ENCODE peak calls at places on chromosomes 5 and 9, in seven cellular contexts. B is AG04450, H is GM23338, T is epithelial cell of esophagus, F is NB4, A is fibroblast of villous mesenchyme, Y is HCT116. V is an unnamed sample.

GRCh38 chr5:78293856-78294249 is 645 bp downstream of the AP3B1 start:
- DNase-seq in B (no peak), F (no peak), Y (no peak), A (no peak), T (peak), H (peak), V (peak)

GRCh38 chr9:107222020-107222522 is 61.0 kb upstream of the RAD23B start:
- DNase-seq in Y (no peak), F (no peak), A (peak), T (peak), H (no peak), B (no peak), V (peak)

GRCh38 chr5:175711472-175712312 is 53.8 kb downstream of the HRH2 start:
- DNase-seq in F (no peak), B (no peak), Y (no peak), A (no peak), T (no peak), H (no peak), V (no peak)

GRCh38 chr9:132114102-132114707 is 34.5 kb upstream of the MED27 start:
- DNase-seq in H (peak), Y (no peak), F (peak), A (peak), T (peak), B (peak), V (peak)

GRCh38 chr5:36696059-36696673 is 89.8 kb downstream of the SLC1A3 start:
- DNase-seq in B (peak), Y (peak), T (peak), F (peak), H (peak), A (peak), V (peak)

GRCh38 chr9:104836767-104837166 is 72.8 kb downstream of the NIPSNAP3B start:
- DNase-seq in T (no peak), H (no peak), Y (no peak), A (no peak), B (no peak), F (no peak), V (no peak)

GRCh38 chr9:125460883-125461475 is 199.4 kb downstream of the GAPVD1 start:
- DNase-seq in A (peak), F (no peak), H (no peak), T (no peak), B (peak), Y (no peak), V (peak)

GRCh38 chr5:79806741-79807140 is 117.1 kb downstream of the CMYA5 start:
- DNase-seq in T (no peak), B (no peak), Y (no peak), F (peak), A (no peak), H (peak), V (no peak)

GRCh38 chr9:109166771-109167601 is at the start of gene FRRS1L:
- DNase-seq in H (peak), B (no peak), T (no peak), A (no peak), F (no peak), Y (no peak), V (no peak)

GRCh38 chr5:136155769-136156168 is 23.1 kb downstream of the SMAD5 start:
- DNase-seq in Y (no peak), F (no peak), H (no peak), T (peak), B (no peak), A (no peak), V (peak)

GRCh38 chr9:114588150-114588663 is 638 bp downstream of the ATP6V1G1 start:
- DNase-seq in H (no peak), T (no peak), Y (no peak), B (no peak), A (peak), F (peak), V (peak)

GRCh38 chr5:88391116-88391515 is 122.5 kb upstream of the TMEM161B start:
- DNase-seq in F (no peak), A (no peak), H (no peak), Y (no peak), T (no peak), B (no peak), V (no peak)

GRCh38 chr5:90802695-90803317 is 244.2 kb downstream of the ADGRV1 start:
- DNase-seq in H (peak), F (peak), B (no peak), T (peak), A (peak), Y (peak), V (peak)

GRCh38 chr9:2116073-2116472 is 100.9 kb downstream of the SMARCA2 start:
- DNase-seq in Y (peak), H (peak), B (no peak), T (peak), F (peak), A (peak), V (peak)

GRCh38 chr5:111013011-111013410 is 58.5 kb upstream of the TSLP start:
- DNase-seq in Y (no peak), T (peak), H (no peak), F (no peak), B (no peak), A (no peak), V (no peak)

GRCh38 chr5:74231697-74232096 is 408.8 kb downstream of the ENC1 start:
- DNase-seq in F (no peak), B (no peak), H (no peak), Y (no peak), T (peak), A (no peak), V (peak)

GRCh38 chr5:92838253-92838652 is 742.8 kb downstream of the NR2F1-AS1 start:
- DNase-seq in F (no peak), A (no peak), H (peak), T (peak), B (no peak), Y (peak), V (no peak)
- TF ChIP-seq CTCF in F (no peak), A (no peak), H (peak), T (peak), B (no peak), Y (peak), V (peak)

GRCh38 chr5:168734119-168734518 is 155.0 kb upstream of the PANK3 start:
- DNase-seq in T (no peak), H (no peak), Y (no peak), A (no peak), B (no peak), F (no peak), V (no peak)
- H3K4me3 ChIP-seq in T (no peak), H (no peak), Y (no peak), A (no peak), B (no peak), F (no peak), V (no peak)

GRCh38 chr5:132418876-132419275 is 49.4 kb downstream of the SLC22A5 start:
- DNase-seq in F (no peak), A (no peak), T (peak), Y (no peak), B (no peak), H (no peak), V (no peak)

GRCh38 chr5:132417889-132418432 is 48.5 kb downstream of the SLC22A5 start:
- DNase-seq in F (no peak), Y (no peak), T (no peak), H (no peak), A (no peak), B (no peak), V (no peak)

GRCh38 chr5:132420706-132421272 is 51.3 kb downstream of the SLC22A5 start:
- DNase-seq in A (no peak), T (no peak), B (no peak), H (no peak), F (peak), Y (no peak), V (no peak)

GRCh38 chr5:132421442-132421841 is 51.9 kb downstream of the SLC22A5 start:
- DNase-seq in F (no peak), T (no peak), H (no peak), Y (no peak), A (no peak), B (no peak), V (no peak)

DNA sequence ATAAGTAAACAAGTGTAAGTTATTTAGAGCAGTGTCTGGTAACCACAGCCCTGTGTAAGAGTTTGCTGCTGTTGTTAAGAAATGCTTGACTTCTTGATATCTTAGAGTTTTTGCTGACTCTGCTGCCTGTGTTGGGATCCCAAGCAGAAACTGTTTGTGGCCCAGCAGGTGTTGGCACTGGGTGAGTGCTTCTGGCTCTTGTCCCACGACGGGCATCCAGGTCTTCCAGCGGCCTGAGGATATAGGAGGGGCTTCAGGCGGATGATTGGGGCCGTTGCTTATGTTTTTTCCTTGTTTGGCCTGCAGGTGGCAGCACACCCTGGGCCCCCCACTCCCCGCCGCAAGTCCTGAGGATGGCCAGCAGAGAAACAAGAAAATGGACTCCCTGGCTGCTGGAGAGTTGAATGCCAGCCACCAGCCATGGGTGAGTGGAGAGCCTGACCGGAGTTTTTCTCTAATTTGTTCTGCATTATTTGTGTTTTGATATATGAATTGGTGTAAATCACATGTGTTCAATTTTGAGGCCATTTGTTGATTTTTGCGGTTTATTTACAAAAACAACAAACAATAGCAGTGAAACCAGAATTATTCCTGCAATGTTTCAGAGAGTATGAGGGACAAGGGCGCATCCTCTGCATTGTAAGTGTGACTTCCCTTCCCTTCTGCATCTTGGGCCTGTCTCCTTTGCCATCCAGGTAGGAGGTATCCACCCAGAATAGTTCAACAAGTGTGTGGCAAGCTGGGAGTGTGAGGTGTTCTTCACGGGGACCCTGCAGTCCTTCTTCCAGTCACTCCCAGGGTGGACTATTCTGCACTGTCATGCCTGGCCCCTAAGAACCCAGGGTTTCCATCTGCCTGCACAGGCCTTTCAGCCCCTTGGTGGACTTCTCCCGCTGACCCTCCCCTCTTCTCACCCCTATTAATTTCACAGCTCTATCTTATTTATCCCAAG is 50.3 kb downstream of the SLC22A5 start:
- DNase-seq in T (peak), F (peak), A (peak), B (peak), H (peak), Y (peak), V (peak)
- TF ChIP-seq CTCF in T (peak), F (peak), A (peak), B (peak), H (peak), Y (peak), V (peak)

GRCh38 chr5:53426517-53426839 is 54.0 kb upstream of the FST start:
- DNase-seq in B (no peak), T (no peak), F (no peak), A (no peak), Y (no peak), H (no peak), V (no peak)
- H3K4me3 ChIP-seq in B (no peak), T (no peak), F (no peak), A (no peak), Y (no peak), H (no peak), V (no peak)

DNA sequence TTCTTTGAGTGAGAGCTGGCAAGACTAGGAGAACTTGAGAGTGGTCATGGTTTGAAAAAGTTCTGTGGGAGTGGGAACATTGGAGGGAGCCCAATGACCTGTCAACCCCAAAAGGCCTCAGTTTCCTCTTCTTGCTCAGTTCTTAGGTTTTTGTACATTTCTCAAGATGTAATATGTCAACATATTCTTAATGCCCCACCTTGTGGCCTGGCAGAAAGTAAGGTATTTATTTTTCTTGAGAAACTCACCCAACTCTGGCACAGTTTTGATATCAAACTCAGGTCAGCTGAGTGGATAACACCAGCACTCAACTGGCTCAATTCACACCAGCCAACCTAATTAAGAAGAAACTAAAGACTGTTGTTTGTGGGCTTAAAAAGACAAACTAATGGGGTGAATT is 123.0 kb upstream of the SLC27A6 start:
- DNase-seq in H (no peak), F (no peak), T (peak), Y (no peak), B (no peak), A (peak), V (no peak)
- TF ChIP-seq CTCF in H (peak), F (no peak), T (no peak), Y (no peak), B (no peak), A (no peak), V (no peak)

GRCh38 chr9:37284631-37285030 is 137.9 kb upstream of the GRHPR start:
- DNase-seq in Y (no peak), B (no peak), T (no peak), A (no peak), H (no peak), F (no peak), V (no peak)
- H3K4me3 ChIP-seq in Y (no peak), B (no peak), T (no peak), A (no peak), H (no peak), F (no peak), V (no peak)

GRCh38 chr5:139692148-139692547 is 44.0 kb downstream of the CXXC5 start:
- DNase-seq in B (no peak), Y (no peak), F (no peak), H (no peak), A (no peak), T (no peak), V (no peak)

GRCh38 chr5:139692605-139693340 is 44.6 kb downstream of the CXXC5 start:
- DNase-seq in Y (no peak), H (peak), F (no peak), A (no peak), B (no peak), T (no peak), V (no peak)

GRCh38 chr5:139694556-139695182 is 46.5 kb downstream of the CXXC5 start:
- DNase-seq in B (no peak), Y (no peak), A (peak), F (no peak), T (no peak), H (no peak), V (peak)

GRCh38 chr5:139695183-139695573 is 47.0 kb downstream of the CXXC5 start:
- DNase-seq in T (no peak), A (no peak), H (no peak), F (no peak), B (no peak), Y (no peak), V (no peak)

DNA sequence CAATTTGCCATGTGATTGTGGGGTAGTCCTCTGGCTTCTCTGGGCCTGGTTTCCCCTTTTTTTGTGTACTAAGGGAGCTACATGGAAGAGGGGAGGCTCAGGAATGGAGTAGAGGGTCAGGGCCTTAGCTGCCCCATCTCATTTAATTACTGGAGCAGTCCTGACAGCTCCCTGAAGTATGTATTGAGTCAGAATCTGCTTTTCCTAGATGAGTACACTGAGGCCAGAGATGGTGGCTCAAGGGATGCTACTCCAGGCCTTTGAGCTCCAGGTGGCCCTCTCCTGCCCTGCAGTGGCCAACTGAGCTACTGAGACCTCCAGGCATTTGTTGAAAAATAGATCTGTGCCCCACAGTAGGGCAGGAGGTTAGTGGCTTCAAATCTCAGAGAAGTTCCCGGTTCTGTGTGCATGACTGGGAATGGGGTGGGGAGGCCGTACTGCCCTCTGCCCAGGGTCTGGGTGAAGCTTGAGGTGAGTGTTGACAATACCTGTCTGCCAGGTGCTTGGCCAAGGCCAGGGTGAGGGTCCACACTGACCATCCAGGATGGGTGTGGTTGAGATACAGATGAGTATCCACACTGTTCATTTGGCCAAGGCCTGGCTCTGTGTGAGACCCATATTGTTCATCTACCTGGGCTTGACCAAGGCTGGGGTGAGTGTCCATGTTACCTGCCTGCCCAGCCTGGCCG is 45.7 kb downstream of the CXXC5 start:
- DNase-seq in Y (no peak), A (no peak), B (no peak), F (no peak), H (no peak), T (no peak), V (no peak)
- TF ChIP-seq CTCF in Y (no peak), A (no peak), B (no peak), F (no peak), H (peak), T (no peak), V (no peak)

DNA sequence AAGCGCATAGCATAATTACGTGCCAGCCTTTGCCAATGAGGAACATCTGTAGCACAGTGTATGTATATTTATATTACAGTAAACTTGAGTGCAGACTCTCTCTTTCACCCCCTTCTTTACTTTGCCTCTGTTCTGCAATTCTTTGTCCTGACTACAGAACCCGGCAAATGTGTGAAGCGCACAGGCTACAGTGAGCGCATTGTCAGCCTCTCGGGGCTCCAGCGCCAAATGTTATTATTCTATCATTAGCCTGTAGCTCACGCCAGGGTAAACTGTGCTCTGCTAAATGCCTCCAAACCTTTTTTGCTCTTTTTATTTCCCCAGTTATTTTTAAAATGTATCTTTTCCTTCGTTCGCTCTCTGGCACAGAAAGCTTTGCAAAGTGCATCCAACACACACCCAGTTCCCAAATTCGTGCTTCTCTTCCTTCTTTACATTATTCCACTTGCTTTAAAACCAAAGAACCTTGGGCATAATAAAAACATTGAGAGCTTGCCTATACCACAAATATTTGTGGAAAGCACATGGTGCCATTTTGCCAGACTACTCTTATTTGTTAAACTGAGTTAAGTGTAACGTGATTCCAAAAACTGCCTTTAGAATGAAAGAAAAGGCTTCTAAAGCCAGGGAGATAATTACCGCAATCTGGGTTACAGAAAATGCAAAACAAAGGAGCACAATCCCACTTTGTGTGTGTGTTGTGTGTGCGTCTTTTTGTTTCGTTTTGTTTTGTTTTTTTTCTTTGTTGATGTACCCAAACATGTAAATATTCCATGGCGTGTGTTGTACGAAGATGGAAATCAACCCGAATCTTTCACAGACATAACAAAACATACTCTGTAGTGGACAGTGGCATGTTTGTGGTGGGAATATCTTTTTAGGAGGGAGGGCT is 164.1 kb upstream of the MPDZ start:
- DNase-seq in F (no peak), A (no peak), T (no peak), H (no peak), B (no peak), Y (no peak), V (no peak)
- H3K4me3 ChIP-seq in F (no peak), A (no peak), T (no peak), H (no peak), B (no peak), Y (no peak), V (no peak)

GRCh38 chr5:134125195-134126015 is 10.9 kb downstream of the TCF7 start:
- DNase-seq in F (no peak), T (peak), B (peak), A (peak), Y (peak), H (no peak), V (peak)
- TF ChIP-seq CTCF in F (no peak), T (no peak), B (no peak), A (no peak), Y (no peak), H (no peak), V (no peak)

DNA sequence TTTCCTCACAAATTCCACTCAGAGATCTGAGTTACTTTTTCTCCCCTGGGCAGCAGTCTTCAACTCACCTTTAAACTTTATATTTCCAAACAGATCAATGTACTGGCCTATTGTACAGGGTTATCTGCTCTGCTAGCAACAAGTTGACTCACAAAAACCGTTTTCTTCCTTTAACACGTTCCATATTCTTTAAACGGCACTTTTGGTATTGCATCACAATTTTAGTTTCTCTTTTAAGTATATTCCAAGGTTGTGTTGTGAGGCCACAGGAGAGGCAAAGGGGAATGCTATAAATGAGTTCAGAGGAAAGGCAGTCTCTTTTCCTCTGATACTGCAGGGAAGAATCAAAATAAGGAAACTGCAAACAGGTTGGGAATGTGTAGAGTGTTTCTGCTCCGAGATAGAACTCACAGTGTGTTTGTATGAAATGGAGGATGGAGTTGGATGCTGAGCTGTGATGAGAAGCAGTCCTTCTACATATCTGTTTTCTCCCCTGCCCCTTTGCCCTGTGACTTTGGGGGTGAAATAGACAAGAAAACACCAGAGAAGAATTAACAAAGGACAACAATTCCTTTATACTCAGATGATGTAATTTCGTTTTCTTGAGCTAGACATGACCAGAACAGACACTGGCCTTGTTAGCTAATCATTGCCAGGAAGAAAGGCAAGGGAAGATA is 9.9 kb upstream of the ALDOB start:
- DNase-seq in B (no peak), A (peak), F (peak), T (no peak), Y (no peak), H (no peak), V (no peak)
- H3K4me3 ChIP-seq in B (peak), A (peak), F (no peak), T (no peak), Y (no peak), H (no peak), V (no peak)